ENCODE peak calls at places on chromosome X, in nine cellular contexts. P, U, I, L, R, B, J, H and S are unnamed samples.

GRCh38 chrX:53357799-53358530 is 64.5 kb downstream of the SMC1A start:
- DNase-seq in P (no peak), U (no peak), I (no peak), L (no peak), R (no peak), B (no peak), J (no peak), H (no peak), S (no peak)

GRCh38 chrX:2325076-2325784 is 175.5 kb downstream of the DHRSX start:
- DNase-seq in P (peak; percentile 79), U (peak; percentile 84), I (peak; percentile 89), L (peak; percentile 66), R (no peak), B (no peak), J (peak; percentile 83), H (no peak), S (peak; percentile 90)

GRCh38 chrX:27910412-27910811 is 70.8 kb downstream of the DCAF8L1 start:
- DNase-seq in P (no peak), U (no peak), I (no peak), L (no peak), R (no peak), B (no peak), J (no peak), H (no peak), S (no peak)

GRCh38 chrX:26651755-26652154 is 435.8 kb downstream of the MAGEB5 start:
- DNase-seq in P (no peak), U (no peak), I (no peak), L (no peak), R (no peak), B (no peak), J (no peak), H (no peak), S (no peak)

GRCh38 chrX:17192111-17192510 is 182.9 kb upstream of the NHS start:
- DNase-seq in P (no peak), U (no peak), I (no peak), L (no peak), R (no peak), B (no peak), J (no peak), H (no peak), S (no peak)

GRCh38 chrX:3592184-3592583 is 121.3 kb downstream of the PRKX start:
- DNase-seq in P (no peak), U (no peak), I (no peak), L (no peak), R (no peak), B (no peak), J (no peak), H (no peak), S (no peak)

GRCh38 chrX:47361538-47362511 is 8.6 kb upstream of the ZNF157 start:
- DNase-seq in P (peak; percentile 68), U (peak; percentile 77), I (peak; percentile 85), L (peak; percentile 42), R (peak; percentile 63), B (peak; percentile 86), J (peak; percentile 75), H (peak; percentile 74), S (peak; percentile 86)

GRCh38 chrX:119669424-119670037 is 23.4 kb downstream of the SEPTIN6 start:
- DNase-seq in P (no peak), U (peak; percentile 30), I (no peak), L (no peak), R (no peak), B (no peak), J (no peak), H (no peak), S (no peak)

GRCh38 chrX:39957816-39958561 is 139.8 kb downstream of the BCOR start:
- DNase-seq in P (no peak), U (no peak), I (no peak), L (no peak), R (no peak), B (no peak), J (no peak), H (no peak), S (no peak)

GRCh38 chrX:7552758-7553157 is 290.2 kb upstream of the VCX start:
- DNase-seq in P (no peak), U (no peak), I (no peak), L (no peak), R (no peak), B (no peak), J (no peak), H (no peak), S (no peak)

DNA sequence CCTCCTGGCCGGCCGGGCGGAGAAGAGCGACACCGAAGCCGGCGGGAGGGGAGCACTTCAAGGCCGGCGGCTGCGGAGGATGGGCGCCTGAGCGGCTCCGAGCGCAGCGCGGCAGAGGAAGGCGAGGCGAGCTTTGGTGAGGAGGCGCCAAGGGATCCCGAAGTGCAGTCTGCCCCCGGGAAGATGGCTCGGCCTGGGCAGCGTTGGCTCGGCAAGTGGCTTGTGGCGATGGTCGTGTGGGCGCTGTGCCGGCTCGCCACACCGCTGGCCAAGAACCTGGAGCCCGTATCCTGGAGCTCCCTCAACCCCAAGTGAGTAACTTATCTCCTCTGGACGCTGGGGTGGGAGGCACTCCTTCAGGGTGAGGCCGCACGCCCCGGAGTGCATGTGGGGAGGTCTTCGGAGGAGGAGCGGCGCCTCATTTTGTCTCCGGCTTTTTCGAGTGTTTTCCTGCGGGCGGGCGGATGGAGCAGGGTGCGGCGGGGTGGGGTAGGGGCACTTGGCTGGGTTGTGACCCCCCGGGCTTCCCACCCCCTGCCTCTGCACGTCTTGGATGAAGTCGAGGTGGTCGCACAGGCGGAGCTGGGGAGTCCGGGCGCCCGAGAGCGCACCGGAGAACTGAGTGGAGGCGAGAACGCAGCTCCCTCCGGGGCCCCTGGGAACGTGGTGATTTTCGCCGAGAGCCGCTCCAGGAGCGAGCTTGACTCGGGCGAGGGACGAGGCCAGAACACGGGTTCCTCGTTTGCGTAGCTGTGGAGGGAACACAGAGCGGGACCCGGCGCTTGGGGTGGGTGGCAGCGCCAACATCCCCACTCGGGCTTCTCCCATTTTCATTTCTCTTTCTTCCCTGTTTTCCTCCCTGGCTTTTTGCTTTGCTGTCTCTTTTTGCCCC is 1.0 kb downstream of the EFNB1 start:
- DNase-seq in P (no peak), U (peak; percentile 32), I (peak; percentile 78), L (no peak), R (no peak), B (no peak), J (no peak), H (no peak), S (peak; percentile 56)
- H3K27ac ChIP-seq in P (peak overlapping the region; percentile 89), U (peak overlapping the region; percentile 72), I (no peak overlapping the region), L (peak overlapping the region; percentile 74), R (peak overlapping the region; percentile 74), B (no peak overlapping the region), J (peak overlapping the region; percentile 82), H (peak overlapping the region; percentile 76), S (peak overlapping the region; percentile 81)

GRCh38 chrX:50721771-50722521 is 92.0 kb downstream of the SHROOM4 start:
- DNase-seq in P (no peak), U (no peak), I (no peak), L (no peak), R (no peak), B (no peak), J (no peak), H (no peak), S (no peak)
- H3K27ac ChIP-seq in P (no peak overlapping the region), U (no peak overlapping the region), I (no peak overlapping the region), L (no peak overlapping the region), R (no peak overlapping the region), B (no peak overlapping the region), J (no peak overlapping the region), H (no peak overlapping the region), S (no peak overlapping the region)

GRCh38 chrX:15314472-15314871 is 968 bp downstream of the ASB11 start:
- DNase-seq in P (no peak), U (no peak), I (no peak), L (no peak), R (no peak), B (no peak), J (no peak), H (no peak), S (no peak)

GRCh38 chrX:15311119-15311518 is 4.3 kb downstream of the ASB11 start:
- DNase-seq in P (peak; percentile 75), U (no peak), I (no peak), L (no peak), R (no peak), B (no peak), J (no peak), H (no peak), S (no peak)

GRCh38 chrX:15320297-15320696 is 4.9 kb upstream of the ASB11 start:
- DNase-seq in P (no peak), U (no peak), I (no peak), L (no peak), R (no peak), B (no peak), J (no peak), H (no peak), S (no peak)

GRCh38 chrX:15319075-15319474 is 3.6 kb upstream of the ASB11 start:
- DNase-seq in P (no peak), U (no peak), I (no peak), L (no peak), R (no peak), B (no peak), J (no peak), H (no peak), S (no peak)

GRCh38 chrX:15315509-15315908 is at the start of gene ASB11:
- DNase-seq in P (no peak), U (no peak), I (no peak), L (no peak), R (no peak), B (no peak), J (no peak), H (no peak), S (no peak)
- H3K27ac ChIP-seq in P (peak within 1 kb of the TSS; percentile 92), U (no peak within 1 kb of the TSS), I (no peak within 1 kb of the TSS), L (no peak within 1 kb of the TSS), R (no peak within 1 kb of the TSS), B (no peak within 1 kb of the TSS), J (no peak within 1 kb of the TSS), H (no peak within 1 kb of the TSS), S (peak within 1 kb of the TSS; percentile 83)

GRCh38 chrX:124401696-124402095 is 55.3 kb downstream of the SH2D1A start:
- DNase-seq in P (no peak), U (no peak), I (no peak), L (no peak), R (no peak), B (no peak), J (no peak), H (no peak), S (no peak)

GRCh38 chrX:124405868-124406267 is 59.5 kb downstream of the SH2D1A start:
- DNase-seq in P (no peak), U (no peak), I (no peak), L (no peak), R (no peak), B (no peak), J (no peak), H (no peak), S (no peak)

GRCh38 chrX:124406294-124407013 is 60.1 kb downstream of the SH2D1A start:
- DNase-seq in P (peak; percentile 18), U (no peak), I (no peak), L (no peak), R (peak; percentile 1), B (peak; percentile 38), J (no peak), H (no peak), S (peak; percentile 68)
- H3K27ac ChIP-seq in P (no peak overlapping the region), U (no peak overlapping the region), I (no peak overlapping the region), L (no peak overlapping the region), R (no peak overlapping the region), B (no peak overlapping the region), J (no peak overlapping the region), H (no peak overlapping the region), S (no peak overlapping the region)

GRCh38 chrX:13386636-13387035 is 66.8 kb upstream of the ATXN3L start:
- DNase-seq in P (no peak), U (no peak), I (no peak), L (no peak), R (no peak), B (no peak), J (no peak), H (no peak), S (no peak)
- H3K27ac ChIP-seq in P (no peak overlapping the region), U (no peak overlapping the region), I (no peak overlapping the region), L (no peak overlapping the region), R (no peak overlapping the region), B (peak overlapping the region; percentile 35), J (no peak overlapping the region), H (no peak overlapping the region), S (no peak overlapping the region)